ENCODE peak calls at places on chromosomes 3 and 15, in seven cellular contexts. C, U, B, Y, E, T and N are unnamed samples.
A peak's percentile ranks its signal among the peaks of the same experiment; 100 is the strongest.

GRCh38 chr3:123571264-123571972 is 13.4 kb downstream of the HACD2 start:
- DNase-seq in C (no peak), T (no peak), U (no peak), B (no peak), E (no peak), Y (no peak), N (no peak)

GRCh38 chr3:70742081-70742480 is 429.6 kb upstream of the MDFIC2 start:
- DNase-seq in B (no peak), Y (no peak), U (no peak), T (no peak), E (no peak), C (no peak), N (no peak)

GRCh38 chr3:101377796-101378195 is 57.4 kb upstream of the IMPG2 start:
- DNase-seq in U (no peak), C (no peak), T (no peak), B (no peak), E (no peak), Y (no peak), N (no peak)

GRCh38 chr3:41682996-41683395 is 278.9 kb downstream of the ULK4 start:
- DNase-seq in Y (peak; percentile 86), T (peak; percentile 33), C (no peak), B (no peak), U (no peak), E (peak; percentile 4), N (no peak)

GRCh38 chr15:30953731-30954378 is 37.6 kb downstream of the MTMR10 start:
- DNase-seq in B (no peak), C (no peak), Y (peak; percentile 90), T (peak; percentile 91), U (no peak), E (peak; percentile 91), N (peak; percentile 22)

GRCh38 chr3:22315925-22316324 is 564.9 kb upstream of the ZNF385D start:
- DNase-seq in T (no peak), B (no peak), E (no peak), C (no peak), Y (no peak), U (no peak), N (no peak)

GRCh38 chr15:82805994-82806406 is at the start of gene FSD2:
- DNase-seq in Y (no peak), T (no peak), E (no peak), U (no peak), B (peak; percentile 90), C (no peak), N (peak; percentile 67)

GRCh38 chr3:160384639-160385312 is 14.2 kb downstream of the IFT80 start:
- DNase-seq in U (no peak), T (no peak), E (no peak), Y (no peak), B (peak; percentile 68), C (no peak), N (no peak)

GRCh38 chr3:179750720-179751328 is 98.0 kb downstream of the USP13 start:
- DNase-seq in B (no peak), U (peak; percentile 16), T (peak; percentile 60), C (no peak), Y (peak; percentile 24), E (peak; percentile 26), N (no peak)

GRCh38 chr3:156448300-156448699 is 106.6 kb downstream of the SSR3 start:
- DNase-seq in T (peak; percentile 65), C (no peak), B (peak; percentile 17), U (peak; percentile 36), E (peak; percentile 43), Y (peak; percentile 54), N (no peak)

GRCh38 chr15:72382146-72382545 is 6.3 kb upstream of the HEXA start:
- DNase-seq in Y (no peak), E (no peak), C (no peak), T (peak; percentile 29), U (no peak), B (no peak), N (no peak)

GRCh38 chr15:82548700-82549099 is 8.4 kb upstream of the RPS17 start:
- DNase-seq in Y (no peak), B (no peak), E (no peak), C (no peak), T (no peak), U (no peak), N (no peak)

GRCh38 chr3:53161820-53162671 is 1.0 kb downstream of the PRKCD start:
- DNase-seq in B (peak; percentile 47), T (peak; percentile 28), E (peak; percentile 58), C (no peak), U (peak; percentile 32), Y (no peak), N (peak; percentile 37)

GRCh38 chr15:36612063-36612788 is 32.8 kb downstream of the CDIN1 start:
- DNase-seq in C (no peak), U (no peak), T (peak; percentile 96), Y (peak; percentile 95), E (peak; percentile 96), B (no peak), N (no peak)

GRCh38 chr3:132563409-132564074 is 33.5 kb upstream of the ACKR4 start:
- DNase-seq in T (no peak), B (no peak), E (no peak), U (no peak), C (no peak), Y (no peak), N (no peak)

GRCh38 chr3:111906667-111907066 is 47.6 kb downstream of the PHLDB2 start:
- DNase-seq in E (no peak), B (no peak), U (no peak), T (no peak), C (no peak), Y (no peak), N (no peak)

GRCh38 chr3:52090131-52090548 is 33.8 kb upstream of the DUSP7 start:
- DNase-seq in E (peak; percentile 68), Y (peak; percentile 91), U (no peak), B (peak; percentile 68), C (no peak), T (peak; percentile 68), N (peak; percentile 67)

GRCh38 chr3:120858501-120858900 is 49.5 kb upstream of the STXBP5L start:
- DNase-seq in C (no peak), Y (no peak), E (peak; percentile 1), T (peak; percentile 72), U (no peak), B (no peak), N (no peak)

GRCh38 chr15:47384316-47384715 is 333.0 kb upstream of the SEMA6D start:
- DNase-seq in U (peak; percentile 86), Y (peak; percentile 94), C (no peak), E (peak; percentile 92), B (peak; percentile 13), T (peak; percentile 74), N (no peak)

GRCh38 chr3:46449755-46450552 is 14.8 kb downstream of the LTF start:
- DNase-seq in C (no peak), B (peak; percentile 41), Y (no peak), T (peak; percentile 43), U (no peak), E (peak; percentile 19), N (no peak)

GRCh38 chr3:126102530-126102951 is 18.6 kb upstream of the SLC41A3 start:
- DNase-seq in T (no peak), Y (no peak), C (no peak), U (no peak), E (no peak), B (peak; percentile 76), N (peak; percentile 87)

GRCh38 chr15:88193415-88193814 is 63.1 kb downstream of the NTRK3 start:
- DNase-seq in T (no peak), E (no peak), U (no peak), C (no peak), Y (no peak), B (no peak), N (no peak)

GRCh38 chr3:124593442-124593829 is 136.8 kb upstream of the UMPS start:
- DNase-seq in T (no peak), Y (no peak), E (no peak), B (peak; percentile 6), U (no peak), C (no peak), N (no peak)

GRCh38 chr3:53570709-53571108 is 76.3 kb downstream of the CACNA1D start:
- DNase-seq in Y (no peak), U (no peak), C (peak; percentile 75), E (peak; percentile 62), T (peak; percentile 72), B (peak; percentile 44), N (no peak)

GRCh38 chr3:194487289-194488006 is 646 bp upstream of the ATP13A3 start:
- DNase-seq in T (no peak), Y (no peak), E (peak; percentile 26), C (peak; percentile 51), B (peak; percentile 41), U (no peak), N (peak; percentile 67)

GRCh38 chr15:51267047-51267713 is 71.2 kb downstream of the CYP19A1 start:
- DNase-seq in E (no peak), Y (no peak), T (no peak), B (peak; percentile 12), C (no peak), U (no peak), N (no peak)

GRCh38 chr3:149881879-149882278 is 68.9 kb downstream of the RNF13 start:
- DNase-seq in U (no peak), E (no peak), B (no peak), C (no peak), T (no peak), Y (no peak), N (no peak)

GRCh38 chr3:162704991-162705390 is 1208.4 kb downstream of the OTOL1 start:
- DNase-seq in B (no peak), E (no peak), U (no peak), Y (no peak), C (no peak), T (no peak), N (no peak)

GRCh38 chr3:150105886-150106612 is 135.4 kb upstream of the PFN2 start:
- DNase-seq in U (no peak), T (no peak), Y (no peak), B (no peak), C (no peak), E (no peak), N (no peak)

GRCh38 chr3:125194849-125195601 is 17.5 kb downstream of the SLC12A8 start:
- DNase-seq in E (no peak), C (no peak), Y (peak; percentile 57), B (no peak), U (no peak), T (no peak), N (no peak)

GRCh38 chr15:45635763-45636292 is 999 bp downstream of the SQOR start:
- DNase-seq in Y (no peak), C (no peak), U (no peak), B (no peak), T (no peak), E (no peak), N (no peak)
- H3K4me3 ChIP-seq in Y (peak overlapping the region; percentile 67), C (peak overlapping the region; percentile 78), U (no peak overlapping the region), B (peak overlapping the region; percentile 46), T (peak overlapping the region; percentile 88), E (peak overlapping the region; percentile 86), N (peak overlapping the region; percentile 75)

GRCh38 chr3:128503164-128503651 is 10.2 kb upstream of the GATA2 start:
- DNase-seq in C (no peak), U (peak; percentile 48), E (peak; percentile 22), T (peak; percentile 37), B (peak; percentile 21), Y (no peak), N (no peak)
- TF ChIP-seq CTCF in C (peak; percentile 7), U (peak; percentile 59), E (peak; percentile 54), T (peak; percentile 46), B (peak; percentile 22), Y (peak; percentile 47), N (no peak)

GRCh38 chr3:189714991-189715961 is 84.1 kb downstream of the TP63 start:
- DNase-seq in U (no peak), T (peak; percentile 84), B (no peak), Y (peak; percentile 66), C (no peak), E (peak; percentile 51), N (no peak)
- H3K4me3 ChIP-seq in U (no peak overlapping the region), T (no peak overlapping the region), B (no peak overlapping the region), Y (no peak overlapping the region), C (no peak overlapping the region), E (no peak overlapping the region), N (no peak overlapping the region)

GRCh38 chr15:81152339-81152738 is 18.3 kb downstream of the CFAP161 start:
- DNase-seq in Y (no peak), E (no peak), T (no peak), B (no peak), C (no peak), U (no peak), N (no peak)
- TF ChIP-seq CTCF in Y (no peak), E (no peak), T (peak; percentile 23), B (no peak), C (no peak), U (no peak), N (no peak)